ENCODE peak calls at places on chromosomes 2 and 18, in ten cellular contexts. H is nucleus accumbens, J is retina, A is PC-3, L is Daoy, Z is heart right ventricle, T is NCI-H345, K is BJ, Q is iris pigment epithelial cell, B is kidney tubule cell. O is an unnamed sample.

GRCh38 chr18:41146301-41146700 is 808.7 kb upstream of the PIK3C3 start:
- DNase-seq in H (no peak), J (peak; percentile 4), A (no peak), L (no peak), Z (no peak), T (no peak), K (no peak), Q (no peak), B (no peak), O (no peak)

GRCh38 chr2:31239842-31240198 is 5.9 kb downstream of the EHD3 start:
- DNase-seq in H (peak; percentile 39), J (no peak), A (no peak), L (peak; percentile 46), Z (peak; percentile 80), T (no peak), K (no peak), Q (peak; percentile 43), B (no peak), O (no peak)

GRCh38 chr2:237733677-237734300 is 64.8 kb upstream of the RBM44 start:
- DNase-seq in H (no peak), J (no peak), A (peak; percentile 21), L (no peak), Z (peak; percentile 53), T (peak; percentile 73), K (no peak), Q (no peak), B (peak; percentile 35), O (no peak)

GRCh38 chr2:238475571-238475970 is 48.8 kb downstream of the ASB1 start:
- DNase-seq in H (no peak), J (no peak), A (no peak), L (no peak), Z (no peak), T (no peak), K (no peak), Q (no peak), B (no peak), O (no peak)

GRCh38 chr2:233267516-233268245 is 16.2 kb downstream of the ATG16L1 start:
- DNase-seq in H (no peak), J (no peak), A (no peak), L (no peak), Z (no peak), T (no peak), K (no peak), Q (no peak), B (no peak), O (no peak)

GRCh38 chr18:13120255-13120654 is 98.3 kb upstream of the LDLRAD4 start:
- DNase-seq in H (no peak), J (no peak), A (no peak), L (no peak), Z (no peak), T (no peak), K (no peak), Q (no peak), B (no peak), O (no peak)

GRCh38 chr2:25418944-25419677 is 77.4 kb upstream of the DNMT3A start:
- DNase-seq in H (no peak), J (peak; percentile 36), A (no peak), L (no peak), Z (no peak), T (no peak), K (no peak), Q (peak; percentile 21), B (no peak), O (no peak)

GRCh38 chr2:201970786-201971108 is 62.9 kb upstream of the FZD7 start:
- DNase-seq in H (no peak), J (no peak), A (no peak), L (no peak), Z (no peak), T (no peak), K (no peak), Q (no peak), B (no peak), O (no peak)

O was measured in glutamatergic neuron.